ENCODE peak calls at places on chromosomes 5 and 9, in six cellular contexts. One of them, this sample, is unnamed.

GRCh38 chr9:36796671-36797419 is 224.2 kb downstream of the MELK start:
- DNase-seq in MCF 10A: no peak
- DNase-seq in activated CD4-positive, alpha-beta T cell treated with anti-CD3 and anti-CD28 coated beads for 24 hours: no peak
- DNase-seq in cardiac muscle cell: no peak
- DNase-seq in cerebellar cortex: no peak
- DNase-seq in effector memory CD4-positive, alpha-beta T cell: no peak
- DNase-seq in this sample: no peak

GRCh38 chr5:136308396-136308795 is 56.9 kb downstream of the TRPC7 start:
- DNase-seq in MCF 10A: peak
- DNase-seq in activated CD4-positive, alpha-beta T cell treated with anti-CD3 and anti-CD28 coated beads for 24 hours: no peak
- DNase-seq in cardiac muscle cell: peak
- DNase-seq in cerebellar cortex: peak
- DNase-seq in effector memory CD4-positive, alpha-beta T cell: no peak
- DNase-seq in this sample: no peak

GRCh38 chr5:160353379-160353778 is 17.0 kb downstream of the C1QTNF2 start:
- DNase-seq in MCF 10A: no peak
- DNase-seq in activated CD4-positive, alpha-beta T cell treated with anti-CD3 and anti-CD28 coated beads for 24 hours: no peak
- DNase-seq in cardiac muscle cell: no peak
- DNase-seq in cerebellar cortex: peak
- DNase-seq in effector memory CD4-positive, alpha-beta T cell: no peak
- DNase-seq in this sample: no peak

GRCh38 chr9:108463927-108464606 is 391.7 kb downstream of the ACTL7B start:
- DNase-seq in MCF 10A: peak
- DNase-seq in activated CD4-positive, alpha-beta T cell treated with anti-CD3 and anti-CD28 coated beads for 24 hours: no peak
- DNase-seq in cardiac muscle cell: no peak
- DNase-seq in cerebellar cortex: no peak
- DNase-seq in effector memory CD4-positive, alpha-beta T cell: no peak
- DNase-seq in this sample: no peak

GRCh38 chr5:108747111-108748009 is at the start of gene FER:
- DNase-seq in MCF 10A: peak
- DNase-seq in activated CD4-positive, alpha-beta T cell treated with anti-CD3 and anti-CD28 coated beads for 24 hours: peak
- DNase-seq in cardiac muscle cell: peak
- DNase-seq in cerebellar cortex: peak
- DNase-seq in effector memory CD4-positive, alpha-beta T cell: peak
- DNase-seq in this sample: peak

GRCh38 chr9:16413509-16414016 is 456.9 kb downstream of the BNC2 start:
- DNase-seq in MCF 10A: peak
- DNase-seq in activated CD4-positive, alpha-beta T cell treated with anti-CD3 and anti-CD28 coated beads for 24 hours: no peak
- DNase-seq in cardiac muscle cell: no peak
- DNase-seq in cerebellar cortex: no peak
- DNase-seq in effector memory CD4-positive, alpha-beta T cell: no peak
- DNase-seq in this sample: peak

GRCh38 chr9:129549684-129550083 is 71.2 kb downstream of the C9orf50 start:
- DNase-seq in MCF 10A: no peak
- DNase-seq in activated CD4-positive, alpha-beta T cell treated with anti-CD3 and anti-CD28 coated beads for 24 hours: no peak
- DNase-seq in cardiac muscle cell: no peak
- DNase-seq in cerebellar cortex: peak
- DNase-seq in effector memory CD4-positive, alpha-beta T cell: no peak
- DNase-seq in this sample: no peak

GRCh38 chr5:2981652-2982051 is 230.2 kb upstream of the IRX2 start:
- DNase-seq in MCF 10A: no peak
- DNase-seq in activated CD4-positive, alpha-beta T cell treated with anti-CD3 and anti-CD28 coated beads for 24 hours: no peak
- DNase-seq in cardiac muscle cell: no peak
- DNase-seq in cerebellar cortex: no peak
- DNase-seq in effector memory CD4-positive, alpha-beta T cell: no peak
- DNase-seq in this sample: no peak

GRCh38 chr5:72954389-72954788 is 1.5 kb upstream of the FCHO2 start:
- DNase-seq in MCF 10A: no peak
- DNase-seq in activated CD4-positive, alpha-beta T cell treated with anti-CD3 and anti-CD28 coated beads for 24 hours: no peak
- DNase-seq in cardiac muscle cell: no peak
- DNase-seq in cerebellar cortex: no peak
- DNase-seq in effector memory CD4-positive, alpha-beta T cell: no peak
- DNase-seq in this sample: no peak

GRCh38 chr9:112487799-112488345 is 1.2 kb downstream of the KIAA1958 start:
- DNase-seq in MCF 10A: peak
- DNase-seq in activated CD4-positive, alpha-beta T cell treated with anti-CD3 and anti-CD28 coated beads for 24 hours: no peak
- DNase-seq in cardiac muscle cell: peak
- DNase-seq in cerebellar cortex: peak
- DNase-seq in effector memory CD4-positive, alpha-beta T cell: no peak
- DNase-seq in this sample: peak

GRCh38 chr5:148837383-148837782 is 11.0 kb downstream of the ADRB2 start:
- DNase-seq in MCF 10A: no peak
- DNase-seq in activated CD4-positive, alpha-beta T cell treated with anti-CD3 and anti-CD28 coated beads for 24 hours: no peak
- DNase-seq in cardiac muscle cell: no peak
- DNase-seq in cerebellar cortex: no peak
- DNase-seq in effector memory CD4-positive, alpha-beta T cell: no peak
- DNase-seq in this sample: no peak

GRCh38 chr9:27572918-27573698 is at the start of gene C9orf72:
- DNase-seq in MCF 10A: no peak
- DNase-seq in activated CD4-positive, alpha-beta T cell treated with anti-CD3 and anti-CD28 coated beads for 24 hours: peak
- DNase-seq in cardiac muscle cell: peak
- DNase-seq in cerebellar cortex: no peak
- DNase-seq in effector memory CD4-positive, alpha-beta T cell: peak
- DNase-seq in this sample: peak

GRCh38 chr5:114883675-114884074 is 286.0 kb downstream of the TRIM36 start:
- DNase-seq in MCF 10A: no peak
- DNase-seq in activated CD4-positive, alpha-beta T cell treated with anti-CD3 and anti-CD28 coated beads for 24 hours: no peak
- DNase-seq in cardiac muscle cell: no peak
- DNase-seq in cerebellar cortex: no peak
- DNase-seq in effector memory CD4-positive, alpha-beta T cell: no peak
- DNase-seq in this sample: no peak

GRCh38 chr5:41128291-41128690 is 57.1 kb upstream of the MROH2B start:
- DNase-seq in MCF 10A: no peak
- DNase-seq in activated CD4-positive, alpha-beta T cell treated with anti-CD3 and anti-CD28 coated beads for 24 hours: no peak
- DNase-seq in cardiac muscle cell: no peak
- DNase-seq in cerebellar cortex: no peak
- DNase-seq in effector memory CD4-positive, alpha-beta T cell: no peak
- DNase-seq in this sample: no peak

GRCh38 chr5:111618644-111619271 is 106.4 kb upstream of the STARD4 start:
- DNase-seq in MCF 10A: no peak
- DNase-seq in activated CD4-positive, alpha-beta T cell treated with anti-CD3 and anti-CD28 coated beads for 24 hours: no peak
- DNase-seq in cardiac muscle cell: no peak
- DNase-seq in cerebellar cortex: no peak
- DNase-seq in effector memory CD4-positive, alpha-beta T cell: no peak
- DNase-seq in this sample: no peak

GRCh38 chr5:59923465-59923864 is 29.9 kb upstream of the PDE4D start:
- DNase-seq in MCF 10A: no peak
- DNase-seq in activated CD4-positive, alpha-beta T cell treated with anti-CD3 and anti-CD28 coated beads for 24 hours: no peak
- DNase-seq in cardiac muscle cell: peak
- DNase-seq in cerebellar cortex: no peak
- DNase-seq in effector memory CD4-positive, alpha-beta T cell: no peak
- DNase-seq in this sample: peak

GRCh38 chr9:133188006-133188842 is 20.8 kb downstream of the OBP2B start:
- DNase-seq in MCF 10A: peak
- DNase-seq in activated CD4-positive, alpha-beta T cell treated with anti-CD3 and anti-CD28 coated beads for 24 hours: no peak
- DNase-seq in cardiac muscle cell: peak
- DNase-seq in cerebellar cortex: peak
- DNase-seq in effector memory CD4-positive, alpha-beta T cell: no peak
- DNase-seq in this sample: peak

GRCh38 chr5:14687023-14687665 is 22.6 kb downstream of the OTULIN start:
- DNase-seq in MCF 10A: no peak
- DNase-seq in activated CD4-positive, alpha-beta T cell treated with anti-CD3 and anti-CD28 coated beads for 24 hours: no peak
- DNase-seq in cardiac muscle cell: no peak
- DNase-seq in cerebellar cortex: no peak
- DNase-seq in effector memory CD4-positive, alpha-beta T cell: no peak
- DNase-seq in this sample: no peak

This sample was measured in hepatocyte.